ENCODE peak calls at places on chromosomes 6 and 20, in five cellular contexts. Q is OCI-LY7, U is coronary artery, L is fibroblast of mammary gland, E is progenitor cell of endocrine pancreas. I is an unnamed sample.

GRCh38 chr6:1482381-1483166 is 93.2 kb downstream of the FOXF2 start:
- DNase-seq in Q (peak; percentile 68), E (no peak), L (peak; percentile 65), U (no peak), I (no peak)

GRCh38 chr6:111276335-111276734 is 189.0 kb downstream of the SLC16A10 start:
- DNase-seq in U (no peak), E (no peak), Q (no peak), L (no peak), I (no peak)

GRCh38 chr6:83536034-83536646 is 23.8 kb downstream of the PRSS35 start:
- DNase-seq in U (no peak), E (peak; percentile 19), Q (peak; percentile 45), L (peak; percentile 62), I (peak; percentile 57)

GRCh38 chr6:2970753-2971419 is 481 bp downstream of the SERPINB6 start:
- DNase-seq in Q (no peak), U (peak; percentile 87), E (no peak), L (no peak), I (no peak)

GRCh38 chr6:3513416-3513815 is 56.6 kb upstream of the SLC22A23 start:
- DNase-seq in L (no peak), U (no peak), Q (no peak), E (no peak), I (no peak)

GRCh38 chr6:157498817-157499216 is 117.8 kb downstream of the ZDHHC14 start:
- DNase-seq in Q (no peak), L (no peak), E (no peak), U (no peak), I (no peak)

GRCh38 chr6:16149305-16149704 is 20.4 kb downstream of the MYLIP start:
- DNase-seq in E (no peak), Q (no peak), U (no peak), L (no peak), I (no peak)

GRCh38 chr6:44263357-44264100 is 1.8 kb downstream of the NFKBIE start:
- DNase-seq in L (no peak), U (no peak), E (no peak), Q (peak; percentile 40), I (no peak)

GRCh38 chr6:64477311-64477850 is 841.8 kb downstream of the PHF3 start:
- DNase-seq in Q (no peak), U (no peak), E (no peak), L (peak; percentile 65), I (no peak)

GRCh38 chr20:61053487-61054277 is 198.4 kb upstream of the CDH4 start:
- DNase-seq in U (peak; percentile 47), Q (no peak), L (no peak), E (no peak), I (no peak)

GRCh38 chr6:30754631-30755030 is 10.3 kb upstream of the IER3 start:
- DNase-seq in U (no peak), Q (no peak), L (peak; percentile 71), E (no peak), I (no peak)

GRCh38 chr6:89977808-89978748 is 83.8 kb downstream of the GJA10 start:
- DNase-seq in E (no peak), L (peak; percentile 89), U (no peak), Q (no peak), I (no peak)

GRCh38 chr6:133456439-133456838 is 215.3 kb downstream of the EYA4 start:
- DNase-seq in Q (no peak), U (no peak), E (no peak), L (no peak), I (no peak)

GRCh38 chr20:8401491-8401890 is 269.4 kb downstream of the PLCB1 start:
- DNase-seq in E (no peak), Q (no peak), L (peak; percentile 16), U (no peak), I (no peak)

GRCh38 chr20:60104980-60105379 is 146.8 kb downstream of the CDH26 start:
- DNase-seq in E (no peak), L (no peak), U (no peak), Q (no peak), I (no peak)

DNA sequence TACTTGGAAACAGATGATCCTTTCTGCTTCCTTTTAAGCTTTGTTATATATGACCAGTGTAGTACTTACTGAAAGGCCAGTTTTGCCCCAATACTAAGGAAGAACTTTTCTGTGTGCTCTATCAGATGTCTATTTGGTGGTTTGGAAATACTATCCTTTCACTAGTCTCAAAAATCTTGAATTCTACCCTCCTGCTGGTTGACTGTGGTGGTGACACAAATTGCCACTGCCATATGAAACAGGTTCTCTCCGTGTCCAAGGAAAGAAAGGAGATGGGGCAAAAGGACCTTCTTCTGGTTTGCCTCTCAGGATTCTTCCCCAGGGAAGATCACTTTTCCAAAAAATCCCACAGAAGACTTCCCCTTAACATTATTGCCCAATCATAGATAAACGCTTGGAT is 6.2 kb downstream of the GJE1 start:
- DNase-seq in Q (no peak), E (no peak), U (no peak), L (no peak), I (no peak)
- TF ChIP-seq CTCF in Q (no peak), E (no peak), U (no peak), L (no peak), I (no peak)

GRCh38 chr20:36210561-36210960 is 25.7 kb upstream of the AAR2 start:
- DNase-seq in E (no peak), U (no peak), Q (peak; percentile 10), L (no peak), I (no peak)
- TF ChIP-seq CTCF in E (no peak), U (no peak), Q (peak; percentile 29), L (no peak), I (no peak)

DNA sequence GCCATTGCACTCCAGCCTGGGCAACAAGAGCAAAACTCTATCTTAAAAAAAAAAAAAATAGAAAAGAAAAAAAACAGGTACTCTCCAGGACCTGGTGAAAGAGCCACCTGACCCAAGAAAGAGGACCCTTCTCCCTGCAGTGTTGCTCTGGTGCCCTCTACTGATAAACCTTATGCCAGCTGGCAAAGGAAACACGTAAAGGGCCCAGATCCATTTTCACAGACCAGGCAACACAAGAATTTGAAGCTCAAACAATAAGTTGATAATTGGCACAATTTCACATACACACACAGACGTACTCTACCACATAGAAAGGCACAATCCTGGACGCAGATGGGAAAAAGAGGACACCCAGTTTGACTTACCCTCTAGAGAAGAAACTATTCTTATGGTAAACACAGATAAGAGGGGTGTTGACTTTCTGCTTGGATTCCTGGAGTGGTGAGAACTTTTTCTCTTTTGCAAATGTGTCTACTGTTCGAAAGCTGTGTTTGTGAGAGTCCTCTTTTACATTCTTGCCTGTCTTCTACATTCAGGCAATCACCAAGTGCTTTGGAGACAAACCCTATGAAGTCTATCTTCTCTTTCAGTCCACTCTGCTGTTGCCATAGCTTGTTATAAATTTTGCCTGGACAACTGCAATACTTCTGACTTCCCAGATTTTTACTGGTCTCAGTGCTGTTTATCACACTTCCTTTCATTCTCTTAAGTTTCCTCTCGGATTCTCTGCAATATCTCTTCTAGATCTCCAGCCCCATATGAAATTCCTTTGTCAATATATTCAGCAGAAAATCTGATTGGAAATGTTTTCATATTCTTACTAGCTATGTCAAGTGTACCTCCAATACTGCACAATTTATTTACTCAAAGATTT is 6.4 kb upstream of the SNRPB start:
- DNase-seq in E (no peak), Q (no peak), L (no peak), U (no peak), I (no peak)
- TF ChIP-seq CTCF in E (no peak), Q (peak; percentile 60), L (peak; percentile 22), U (no peak), I (peak; percentile 19)

GRCh38 chr6:6560909-6561308 is 27.6 kb upstream of the LY86 start:
- DNase-seq in Q (peak; percentile 28), U (no peak), L (no peak), E (no peak), I (no peak)
- TF ChIP-seq CTCF in Q (peak; percentile 56), U (no peak), L (no peak), E (no peak), I (no peak)

GRCh38 chr6:27518881-27519795 is 46.2 kb upstream of the ZNF184 start:
- DNase-seq in E (peak; percentile 27), L (peak; percentile 92), U (no peak), Q (peak; percentile 73), I (peak; percentile 65)
- TF ChIP-seq CTCF in E (peak; percentile 87), L (peak; percentile 85), U (peak; percentile 54), Q (peak; percentile 88), I (peak; percentile 90)

GRCh38 chr20:4522310-4522709 is 199.4 kb upstream of the PRND start:
- DNase-seq in L (no peak), E (no peak), Q (no peak), U (no peak), I (no peak)

GRCh38 chr20:4524307-4524706 is 197.4 kb upstream of the PRND start:
- DNase-seq in E (no peak), L (no peak), Q (no peak), U (no peak), I (no peak)

GRCh38 chr20:4521170-4521968 is 200.3 kb upstream of the PRND start:
- DNase-seq in Q (no peak), L (no peak), E (no peak), U (no peak), I (no peak)

GRCh38 chr20:4516851-4517250 is 204.9 kb upstream of the PRND start:
- DNase-seq in L (peak; percentile 30), U (no peak), E (no peak), Q (no peak), I (no peak)

DNA sequence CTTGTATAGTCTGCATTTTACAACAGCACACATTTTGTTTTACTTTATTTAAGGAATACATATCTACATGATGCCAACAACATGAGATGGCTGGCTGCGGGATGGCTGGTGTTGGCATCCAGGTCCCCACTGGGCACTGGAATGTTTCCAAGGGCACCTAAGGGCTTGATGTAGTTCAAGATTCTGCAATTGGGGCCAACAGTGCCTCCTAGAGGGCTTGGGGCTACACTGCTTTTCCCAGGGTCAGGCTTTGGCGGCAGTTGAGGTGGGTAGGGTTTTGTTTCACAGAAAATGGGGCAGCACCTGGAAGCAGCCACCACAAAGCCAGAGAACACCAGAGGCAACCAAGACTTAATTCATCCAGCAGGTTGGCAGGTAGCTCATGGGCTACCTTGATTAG is 202.2 kb upstream of the PRND start:
- DNase-seq in E (no peak), U (no peak), Q (no peak), L (peak; percentile 22), I (no peak)
- TF ChIP-seq CTCF in E (peak; percentile 44), U (no peak), Q (peak; percentile 63), L (peak; percentile 62), I (peak; percentile 51)

GRCh38 chr6:5115168-5115567 is 30.0 kb downstream of the PPP1R3G start:
- DNase-seq in Q (no peak), E (no peak), U (no peak), L (peak; percentile 71), I (no peak)
- TF ChIP-seq CTCF in Q (peak; percentile 17), E (peak; percentile 21), U (no peak), L (peak; percentile 42), I (peak; percentile 35)

DNA sequence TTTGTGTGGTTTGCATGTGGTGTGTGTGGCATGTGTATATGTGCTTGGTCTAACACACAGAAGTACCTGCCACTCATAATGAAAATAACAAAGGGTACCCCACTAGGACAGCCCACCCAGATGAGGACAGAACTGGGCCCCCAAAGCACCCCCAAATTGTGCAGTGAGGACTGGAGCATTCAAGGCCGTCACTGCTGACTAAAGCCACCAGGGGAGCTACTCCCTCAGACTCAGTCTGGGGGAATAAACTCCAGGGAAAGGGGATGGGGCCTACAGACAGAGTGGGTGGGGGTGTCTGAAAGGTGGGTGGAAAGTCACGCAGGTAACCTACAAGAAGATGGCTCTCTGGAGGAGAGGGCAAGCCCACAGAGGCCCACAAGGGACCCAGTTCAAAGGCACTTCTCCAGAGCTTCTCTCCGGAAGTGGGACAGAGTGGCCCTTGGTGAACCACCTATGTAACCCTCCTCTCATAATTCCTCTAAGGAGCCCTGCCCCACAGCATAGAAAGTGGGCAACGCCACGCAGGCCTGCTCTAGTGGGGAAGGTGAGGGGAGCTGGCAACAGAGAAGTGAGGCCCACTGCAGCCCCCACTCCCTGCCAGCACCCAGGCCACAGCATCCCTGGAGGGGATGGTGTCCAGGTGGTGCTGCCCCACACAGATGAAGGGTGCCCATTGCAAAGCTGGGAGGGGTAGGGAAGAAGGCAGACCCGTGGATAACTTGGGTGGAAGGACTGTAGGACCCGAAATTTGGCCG is 122.8 kb upstream of the MAFB start:
- DNase-seq in L (no peak), E (no peak), Q (no peak), U (peak; percentile 33), I (no peak)
- TF ChIP-seq CTCF in L (no peak), E (peak; percentile 31), Q (peak; percentile 63), U (no peak), I (no peak)